ENCODE peak calls at places on chromosomes 12 and 14, in four cellular contexts. I is IMR-90, N is H9, G is mesenchymal stem cell. X is an unnamed sample.

GRCh38 chr12:62194616-62195015 is 65.6 kb upstream of the USP15 start:
- DNase-seq in I (no peak), N (no peak), G (no peak), X (no peak)

GRCh38 chr12:13534645-13535398 is 338.3 kb downstream of the EMP1 start:
- DNase-seq in I (peak), N (peak), G (peak), X (peak)

GRCh38 chr14:88210426-88210825 is 112.6 kb downstream of the KCNK10 start:
- DNase-seq in I (no peak), N (no peak), G (no peak), X (no peak)

GRCh38 chr12:91863702-91864101 is 281.9 kb downstream of the BTG1 start:
- DNase-seq in I (no peak), N (no peak), G (no peak), X (no peak)

GRCh38 chr12:42483534-42483857 is 106.0 kb downstream of the PRICKLE1 start:
- DNase-seq in I (peak), N (no peak), G (no peak), X (no peak)

GRCh38 chr12:78562358-78563205 is 302.0 kb upstream of the SYT1 start:
- DNase-seq in I (peak), N (no peak), G (peak), X (peak)

GRCh38 chr14:71465316-71465715 is 466.9 kb upstream of the RGS6 start:
- DNase-seq in I (peak), N (no peak), G (no peak), X (no peak)

GRCh38 chr14:62778847-62779246 is 266.4 kb downstream of the KCNH5 start:
- DNase-seq in I (peak), N (no peak), G (peak), X (no peak)

GRCh38 chr14:90060312-90060964 is 1.4 kb upstream of the KCNK13 start:
- DNase-seq in I (peak), N (peak), G (peak), X (peak)

GRCh38 chr12:22518067-22518719 is 26.1 kb downstream of the C2CD5 start:
- DNase-seq in I (peak), N (no peak), G (no peak), X (no peak)

GRCh38 chr12:61860439-61860838 is 399.8 kb upstream of the USP15 start:
- DNase-seq in I (no peak), N (no peak), G (peak), X (no peak)

GRCh38 chr14:89276424-89276975 is 140.5 kb downstream of the FOXN3 start:
- DNase-seq in I (peak), N (no peak), G (peak), X (no peak)

GRCh38 chr14:25848601-25849000 is 749.2 kb downstream of the NOVA1 start:
- DNase-seq in I (no peak), N (no peak), G (no peak), X (no peak)

GRCh38 chr12:89901319-89901718 is 192.7 kb upstream of the ATP2B1 start:
- DNase-seq in I (no peak), N (no peak), G (no peak), X (no peak)

GRCh38 chr12:20596036-20596435 is 99.1 kb upstream of the SLCO1C1 start:
- DNase-seq in I (no peak), N (no peak), G (no peak), X (no peak)

GRCh38 chr12:3747543-3747942 is 5.4 kb downstream of the CRACR2A start:
- DNase-seq in I (no peak), N (peak), G (no peak), X (no peak)

GRCh38 chr12:92208613-92209121 is 63.0 kb upstream of the BTG1 start:
- DNase-seq in I (peak), N (no peak), G (peak), X (peak)

GRCh38 chr14:23932639-23933038 is 20.9 kb upstream of the DHRS4 start:
- DNase-seq in I (no peak), N (no peak), G (no peak), X (no peak)

GRCh38 chr12:113439606-113440030 is 17.4 kb downstream of the SDSL start:
- DNase-seq in I (peak), N (peak), G (peak), X (peak)

GRCh38 chr12:15206338-15206737 is 14.9 kb downstream of the RERG start:
- DNase-seq in I (no peak), N (peak), G (no peak), X (peak)

GRCh38 chr14:37864861-37865718 is 269.7 kb downstream of the TTC6 start:
- DNase-seq in I (peak), N (no peak), G (peak), X (no peak)

GRCh38 chr12:124025661-124026060 is 52.6 kb downstream of the ZNF664 start:
- DNase-seq in I (no peak), N (peak), G (no peak), X (peak)

GRCh38 chr14:29529418-29529817 is 398.2 kb downstream of the PRKD1 start:
- DNase-seq in I (peak), N (no peak), G (no peak), X (peak)

GRCh38 chr12:13044002-13044858 is at the start of gene FAM234B:
- DNase-seq in I (peak), N (peak), G (peak), X (peak)

GRCh38 chr12:116880213-116880816 is 926 bp downstream of the HRK start:
- DNase-seq in I (no peak), N (peak), G (peak), X (no peak)

GRCh38 chr12:13008741-13009380 is 8.8 kb upstream of the HEBP1 start:
- DNase-seq in I (peak), N (no peak), G (peak), X (no peak)

GRCh38 chr12:32516230-32516629 is 116.9 kb downstream of the FGD4 start:
- DNase-seq in I (no peak), N (no peak), G (no peak), X (peak)

GRCh38 chr12:21502164-21502496 is 541 bp downstream of the GOLT1B start:
- DNase-seq in I (peak), N (no peak), G (peak), X (no peak)

GRCh38 chr14:102786758-102787157 is 9.5 kb downstream of the TRAF3 start:
- DNase-seq in I (peak), N (no peak), G (no peak), X (no peak)

GRCh38 chr12:24111591-24111990 is 162.1 kb upstream of the SOX5 start:
- DNase-seq in I (peak), N (no peak), G (no peak), X (no peak)

GRCh38 chr12:10167588-10167987 is 4.3 kb downstream of the OLR1 start:
- DNase-seq in I (no peak), N (no peak), G (peak), X (no peak)

GRCh38 chr12:76337583-76337982 is 10.6 kb downstream of the BBS10 start:
- DNase-seq in I (peak), N (no peak), G (peak), X (no peak)

GRCh38 chr12:51023625-51024395 is 2.4 kb downstream of the SLC11A2 start:
- DNase-seq in I (peak), N (no peak), G (no peak), X (no peak)

GRCh38 chr14:88013750-88014349 is 8.9 kb downstream of the GPR65 start:
- DNase-seq in I (peak), N (peak), G (peak), X (peak)

GRCh38 chr12:63921157-63921556 is 76.7 kb downstream of the SRGAP1 start:
- DNase-seq in I (no peak), N (no peak), G (no peak), X (no peak)

GRCh38 chr14:101008196-101008595 is 104.7 kb upstream of the RTL1 start:
- DNase-seq in I (no peak), N (peak), G (no peak), X (no peak)

GRCh38 chr12:109656681-109657262 is 56.9 kb upstream of the FAM222A start:
- DNase-seq in I (no peak), N (no peak), G (no peak), X (no peak)

GRCh38 chr12:29241821-29242591 is 92.9 kb downstream of the FAR2 start:
- DNase-seq in I (peak), N (no peak), G (peak), X (peak)

GRCh38 chr14:65243766-65244442 is 141.6 kb upstream of the MAX start:
- DNase-seq in I (peak), N (no peak), G (no peak), X (no peak)
- H2AK5ac ChIP-seq in I (peak), N (no peak), G (no peak), X (no peak)

GRCh38 chr14:94110552-94111181 is at the start of gene IFI27:
- DNase-seq in I (peak), N (peak), G (no peak), X (no peak)
- H3K23ac ChIP-seq in I (no peak), N (no peak), G (no peak), X (no peak)

DNA sequence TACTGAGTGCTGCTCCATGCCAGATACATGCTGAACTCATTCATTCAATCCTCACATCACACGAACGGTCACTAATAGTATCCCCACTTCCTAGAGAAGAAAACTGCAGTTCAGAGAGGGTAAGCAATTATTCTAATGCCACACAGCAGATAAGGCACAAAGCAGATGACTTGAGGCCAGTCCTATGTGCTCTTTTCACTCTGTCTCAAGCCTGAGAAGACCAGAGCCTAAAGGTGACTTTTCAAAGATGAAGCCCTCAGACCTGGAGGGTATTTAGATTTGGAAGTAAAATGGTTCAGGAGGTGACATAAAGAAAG is 108.0 kb upstream of the HIF1A start:
- DNase-seq in I (no peak), N (no peak), G (no peak), X (no peak)
- H2AK5ac ChIP-seq in I (peak), N (no peak), G (peak), X (no peak)

GRCh38 chr14:77181603-77182437 is at the start of gene TMEM63C:
- DNase-seq in I (no peak), N (peak), G (no peak), X (peak)
- H3K23ac ChIP-seq in I (no peak), N (no peak), G (no peak), X (no peak)

GRCh38 chr14:104222396-104223036 is 84.1 kb downstream of the KIF26A start:
- DNase-seq in I (no peak), N (no peak), G (no peak), X (no peak)

GRCh38 chr14:104224516-104225281 is 86.3 kb downstream of the KIF26A start:
- DNase-seq in I (no peak), N (peak), G (peak), X (peak)

GRCh38 chr14:104223101-104223809 is 84.9 kb downstream of the KIF26A start:
- DNase-seq in I (no peak), N (no peak), G (peak), X (peak)

GRCh38 chr14:104221636-104222375 is 83.4 kb downstream of the KIF26A start:
- DNase-seq in I (no peak), N (no peak), G (no peak), X (no peak)

GRCh38 chr14:104223810-104224515 is 85.6 kb downstream of the KIF26A start:
- DNase-seq in I (no peak), N (no peak), G (peak), X (peak)
- H2AK5ac ChIP-seq in I (no peak), N (no peak), G (no peak), X (no peak)

GRCh38 chr12:122986258-122986871 is 5.9 kb downstream of the ARL6IP4 start:
- DNase-seq in I (no peak), N (no peak), G (no peak), X (no peak)
- H3K23ac ChIP-seq in I (no peak), N (no peak), G (no peak), X (no peak)